ENCODE peak calls at places on chromosomes 3 and 15, in four cellular contexts. O is activated T-helper 1 cell treated with anti-CD3 and anti-CD28 coated beads, Interleukin-2, amount 50 U/mL, for 16 hours; C is KBM-7; W is stimulated activated CD4-positive, alpha-beta T cell treated with anti-CD3 and anti-CD28 coated beads, Interleukin-2, amount 100 ng/mL, for 48 hours. R is an unnamed sample.

GRCh38 chr15:63553388-63553791 is 43.8 kb upstream of the FBXL22 start:
- DNase-seq in O (no peak), C (peak; percentile 20), W (no peak), R (no peak)

GRCh38 chr3:89264037-89264560 is 156.7 kb downstream of the EPHA3 start:
- DNase-seq in O (no peak), C (no peak), W (no peak), R (no peak)

GRCh38 chr3:170368921-170369320 is 11.4 kb downstream of the SKIL start:
- DNase-seq in O (no peak), C (no peak), W (no peak), R (no peak)

GRCh38 chr3:72128906-72129305 is 344.0 kb upstream of the PROK2 start:
- DNase-seq in O (no peak), C (no peak), W (no peak), R (no peak)

GRCh38 chr3:194985031-194985578 is 285.9 kb downstream of the XXYLT1 start:
- DNase-seq in O (no peak), C (no peak), W (no peak), R (no peak)

GRCh38 chr3:183447206-183448001 is 19.0 kb upstream of the MCF2L2 start:
- DNase-seq in O (peak; percentile 17), C (peak; percentile 92), W (peak; percentile 65), R (peak; percentile 77)

GRCh38 chr3:21290557-21290956 is 460.5 kb downstream of the ZNF385D start:
- DNase-seq in O (no peak), C (no peak), W (no peak), R (no peak)

GRCh38 chr3:18008706-18009363 is 266.4 kb upstream of the TBC1D5 start:
- DNase-seq in O (no peak), C (no peak), W (no peak), R (no peak)

GRCh38 chr15:59828871-59829270 is 139.8 kb upstream of the BNIP2 start:
- DNase-seq in O (no peak), C (no peak), W (no peak), R (no peak)

GRCh38 chr15:100167884-100168375 is 173.8 kb downstream of the ADAMTS17 start:
- DNase-seq in O (no peak), C (no peak), W (no peak), R (no peak)

GRCh38 chr3:70040386-70040785 is 40.9 kb downstream of the SAMMSON start:
- DNase-seq in O (no peak), C (no peak), W (no peak), R (no peak)

GRCh38 chr3:24502690-24503089 is 8.0 kb upstream of the THRB start:
- DNase-seq in O (no peak), C (peak; percentile 63), W (no peak), R (peak; percentile 3)

GRCh38 chr3:67593761-67594234 is 60.6 kb downstream of the SUCLG2 start:
- DNase-seq in O (no peak), C (no peak), W (no peak), R (no peak)

GRCh38 chr3:16741103-16741758 is 136.0 kb upstream of the DAZL start:
- DNase-seq in O (no peak), C (no peak), W (peak; percentile 3), R (no peak)

GRCh38 chr15:35047996-35048395 is 37.1 kb downstream of the NANOGP8 start:
- DNase-seq in O (no peak), C (no peak), W (no peak), R (no peak)

GRCh38 chr15:82680200-82681102 is 29.2 kb downstream of the AP3B2 start:
- DNase-seq in O (peak; percentile 65), C (peak; percentile 67), W (peak; percentile 68), R (no peak)

GRCh38 chr15:35777016-35777415 is 231.1 kb upstream of the DPH6 start:
- DNase-seq in O (no peak), C (no peak), W (no peak), R (no peak)

GRCh38 chr3:52615178-52615577 is 70.5 kb downstream of the PBRM1 start:
- DNase-seq in O (no peak), C (no peak), W (no peak), R (no peak)

GRCh38 chr15:41562258-41562657 is 3.2 kb downstream of the TYRO3 start:
- DNase-seq in O (no peak), C (no peak), W (no peak), R (no peak)

GRCh38 chr15:70095387-70096214 is 2.1 kb downstream of the TLE3 start:
- DNase-seq in O (no peak), C (peak; percentile 64), W (no peak), R (no peak)

GRCh38 chr3:159872374-159873109 is 116.1 kb upstream of the IL12A start:
- DNase-seq in O (no peak), C (no peak), W (no peak), R (no peak)

GRCh38 chr3:32603064-32603463 is 32.4 kb upstream of the DYNC1LI1 start:
- DNase-seq in O (no peak), C (no peak), W (no peak), R (no peak)

GRCh38 chr3:171172070-171172469 is 145.6 kb upstream of the SLC2A2 start:
- DNase-seq in O (no peak), C (no peak), W (peak; percentile 18), R (no peak)

GRCh38 chr3:71581451-71581980 is 2.0 kb downstream of the FOXP1 start:
- DNase-seq in O (peak; percentile 17), C (peak; percentile 54), W (peak; percentile 39), R (no peak)

GRCh38 chr15:66680502-66680901 is 21.5 kb upstream of the SMAD6 start:
- DNase-seq in O (no peak), C (no peak), W (no peak), R (no peak)

GRCh38 chr3:128624526-128625138 is 26.0 kb downstream of the RPN1 start:
- DNase-seq in O (no peak), C (no peak), W (no peak), R (no peak)

GRCh38 chr3:155766206-155766605 is 21.3 kb upstream of the PLCH1 start:
- DNase-seq in O (no peak), C (no peak), W (no peak), R (no peak)

GRCh38 chr15:68888419-68888818 is 41.9 kb upstream of the SPESP1 start:
- DNase-seq in O (no peak), C (no peak), W (no peak), R (no peak)

GRCh38 chr3:157594413-157594812 is 91.2 kb upstream of the VEPH1 start:
- DNase-seq in O (no peak), C (no peak), W (no peak), R (no peak)

GRCh38 chr3:53498993-53499641 is 4.7 kb downstream of the CACNA1D start:
- DNase-seq in O (no peak), C (no peak), W (no peak), R (no peak)

GRCh38 chr3:184565421-184566211 is 4.0 kb downstream of the EPHB3 start:
- DNase-seq in O (no peak), C (no peak), W (no peak), R (no peak)

GRCh38 chr3:191366675-191367074 is 36.3 kb upstream of the UTS2B start:
- DNase-seq in O (no peak), C (no peak), W (no peak), R (no peak)